ENCODE peak calls at places on chromosomes 7 and 10, in five cellular contexts. D is kidney tubule cell; O is stimulated activated CD8-positive, alpha-beta memory T cell treated with anti-CD3 and anti-CD28 coated beads, Interleukin-4, amount 100 ng/mL, for 48 hours; V is activated naive CD8-positive, alpha-beta T cell treated with anti-CD3 and anti-CD28 coated beads for 36 hours; Y is activated CD4-positive, alpha-beta T cell treated with anti-CD3 and anti-CD28 coated beads, Interleukin-2, amount 10 ng/mL, durations not matched to agents 24 days and 14 days. L is an unnamed sample.

GRCh38 chr7:64619705-64620104 is 46.2 kb upstream of the ZNF107 start:
- DNase-seq in D (no peak), O (no peak), V (no peak), Y (no peak), L (peak; percentile 8)

GRCh38 chr7:99314504-99314903 is 11.2 kb upstream of the ARPC1A start:
- DNase-seq in D (no peak), O (peak; percentile 63), V (peak; percentile 59), Y (peak; percentile 73), L (no peak)

GRCh38 chr10:119006451-119007210 is 22.9 kb upstream of the NANOS1 start:
- DNase-seq in D (peak; percentile 74), O (no peak), V (no peak), Y (no peak), L (peak; percentile 85)

GRCh38 chr10:121662945-121663917 is 65.0 kb upstream of the FGFR2 start:
- DNase-seq in D (peak; percentile 4), O (peak; percentile 47), V (no peak), Y (no peak), L (no peak)

GRCh38 chr10:79473511-79474095 is 28.2 kb upstream of the ZCCHC24 start:
- DNase-seq in D (no peak), O (no peak), V (no peak), Y (no peak), L (no peak)

GRCh38 chr10:109987413-109987812 is 20.4 kb upstream of the ADD3 start:
- DNase-seq in D (peak; percentile 76), O (no peak), V (no peak), Y (no peak), L (no peak)

GRCh38 chr7:158946771-158947170 is 90.4 kb downstream of the DYNC2I1 start:
- DNase-seq in D (no peak), O (no peak), V (no peak), Y (no peak), L (no peak)

GRCh38 chr7:130070900-130071622 is 727 bp downstream of the KLHDC10 start:
- DNase-seq in D (peak; percentile 31), O (no peak), V (no peak), Y (no peak), L (no peak)

GRCh38 chr10:10869592-10869991 is 148.1 kb upstream of the CELF2 start:
- DNase-seq in D (peak; percentile 60), O (no peak), V (no peak), Y (no peak), L (peak; percentile 57)

GRCh38 chr10:93346060-93346459 is 136.1 kb downstream of the MYOF start:
- DNase-seq in D (no peak), O (no peak), V (no peak), Y (no peak), L (no peak)

GRCh38 chr7:36119005-36119711 is 33.9 kb upstream of the EEPD1 start:
- DNase-seq in D (peak; percentile 28), O (no peak), V (no peak), Y (no peak), L (no peak)